ENCODE peak calls at places on chromosomes 3 and 15, in ten cellular contexts. One of them, this sample, is unnamed.

GRCh38 chr3:17755836-17756235 is 13.4 kb upstream of the TBC1D5 start:
- DNase-seq in HL-60: no peak
- DNase-seq in OCI-LY7: peak
- DNase-seq in adrenal gland: no peak
- DNase-seq in MM.1S: peak
- DNase-seq in ovary: no peak
- DNase-seq in spleen: no peak
- DNase-seq in bronchial epithelial cell: peak
- DNase-seq in AG04449: no peak
- DNase-seq in breast epithelium: no peak
- DNase-seq in this sample: no peak

GRCh38 chr3:37945407-37945802 is 45.2 kb upstream of the VILL start:
- DNase-seq in HL-60: no peak
- DNase-seq in OCI-LY7: no peak
- DNase-seq in adrenal gland: no peak
- DNase-seq in MM.1S: no peak
- DNase-seq in ovary: no peak
- DNase-seq in spleen: no peak
- DNase-seq in bronchial epithelial cell: no peak
- DNase-seq in AG04449: no peak
- DNase-seq in breast epithelium: no peak
- DNase-seq in this sample: no peak

GRCh38 chr15:89749059-89749458 is 2.0 kb downstream of the MESP1 start:
- DNase-seq in HL-60: no peak
- DNase-seq in OCI-LY7: no peak
- DNase-seq in adrenal gland: no peak
- DNase-seq in MM.1S: no peak
- DNase-seq in ovary: no peak
- DNase-seq in spleen: no peak
- DNase-seq in bronchial epithelial cell: no peak
- DNase-seq in AG04449: no peak
- DNase-seq in breast epithelium: no peak
- DNase-seq in this sample: no peak

GRCh38 chr3:31550452-31551251 is 17.9 kb downstream of the STT3B start:
- DNase-seq in HL-60: no peak
- DNase-seq in OCI-LY7: peak
- DNase-seq in adrenal gland: no peak
- DNase-seq in MM.1S: peak
- DNase-seq in ovary: no peak
- DNase-seq in spleen: no peak
- DNase-seq in bronchial epithelial cell: peak
- DNase-seq in AG04449: no peak
- DNase-seq in breast epithelium: no peak
- DNase-seq in this sample: no peak

GRCh38 chr3:156093966-156094365 is 26.4 kb upstream of the KCNAB1 start:
- DNase-seq in HL-60: no peak
- DNase-seq in OCI-LY7: no peak
- DNase-seq in adrenal gland: no peak
- DNase-seq in MM.1S: no peak
- DNase-seq in ovary: no peak
- DNase-seq in spleen: no peak
- DNase-seq in bronchial epithelial cell: no peak
- DNase-seq in AG04449: no peak
- DNase-seq in breast epithelium: no peak
- DNase-seq in this sample: no peak

GRCh38 chr3:46902188-46902631 is 24.7 kb downstream of the PTH1R start:
- DNase-seq in HL-60: no peak
- DNase-seq in OCI-LY7: no peak
- DNase-seq in adrenal gland: no peak
- DNase-seq in MM.1S: no peak
- DNase-seq in ovary: no peak
- DNase-seq in spleen: peak
- DNase-seq in bronchial epithelial cell: no peak
- DNase-seq in AG04449: no peak
- DNase-seq in breast epithelium: no peak
- DNase-seq in this sample: no peak

GRCh38 chr15:69841046-69841828 is 256.5 kb downstream of the TLE3 start:
- DNase-seq in HL-60: no peak
- DNase-seq in OCI-LY7: no peak
- DNase-seq in adrenal gland: no peak
- DNase-seq in MM.1S: no peak
- DNase-seq in ovary: no peak
- DNase-seq in spleen: no peak
- DNase-seq in bronchial epithelial cell: no peak
- DNase-seq in AG04449: no peak
- DNase-seq in breast epithelium: no peak
- DNase-seq in this sample: no peak

GRCh38 chr3:125582707-125583106 is 12.6 kb downstream of the OSBPL11 start:
- DNase-seq in HL-60: no peak
- DNase-seq in OCI-LY7: peak
- DNase-seq in adrenal gland: no peak
- DNase-seq in MM.1S: no peak
- DNase-seq in ovary: no peak
- DNase-seq in spleen: no peak
- DNase-seq in bronchial epithelial cell: no peak
- DNase-seq in AG04449: no peak
- DNase-seq in breast epithelium: no peak
- DNase-seq in this sample: no peak

GRCh38 chr15:62758126-62758951 is 284.2 kb upstream of the TPM1 start:
- DNase-seq in HL-60: no peak
- DNase-seq in OCI-LY7: no peak
- DNase-seq in adrenal gland: peak
- DNase-seq in MM.1S: no peak
- DNase-seq in ovary: no peak
- DNase-seq in spleen: no peak
- DNase-seq in bronchial epithelial cell: peak
- DNase-seq in AG04449: peak
- DNase-seq in breast epithelium: no peak
- DNase-seq in this sample: peak

GRCh38 chr3:184156522-184156955 is 1.4 kb downstream of the DVL3 start:
- DNase-seq in HL-60: no peak
- DNase-seq in OCI-LY7: no peak
- DNase-seq in adrenal gland: peak
- DNase-seq in MM.1S: no peak
- DNase-seq in ovary: peak
- DNase-seq in spleen: peak
- DNase-seq in bronchial epithelial cell: no peak
- DNase-seq in AG04449: no peak
- DNase-seq in breast epithelium: no peak
- DNase-seq in this sample: no peak

GRCh38 chr15:80152896-80153876 is at the start of gene FAH:
- DNase-seq in HL-60: peak
- DNase-seq in OCI-LY7: peak
- DNase-seq in adrenal gland: peak
- DNase-seq in MM.1S: peak
- DNase-seq in ovary: no peak
- DNase-seq in spleen: peak
- DNase-seq in bronchial epithelial cell: peak
- DNase-seq in AG04449: no peak
- DNase-seq in breast epithelium: no peak
- DNase-seq in this sample: no peak

GRCh38 chr3:63450634-63451363 is 172.7 kb downstream of the SYNPR start:
- DNase-seq in HL-60: no peak
- DNase-seq in OCI-LY7: no peak
- DNase-seq in adrenal gland: no peak
- DNase-seq in MM.1S: no peak
- DNase-seq in ovary: no peak
- DNase-seq in spleen: no peak
- DNase-seq in bronchial epithelial cell: peak
- DNase-seq in AG04449: no peak
- DNase-seq in breast epithelium: no peak
- DNase-seq in this sample: no peak

GRCh38 chr3:52118156-52118875 is 35.9 kb downstream of the POC1A start:
- DNase-seq in HL-60: no peak
- DNase-seq in OCI-LY7: no peak
- DNase-seq in adrenal gland: no peak
- DNase-seq in MM.1S: no peak
- DNase-seq in ovary: no peak
- DNase-seq in spleen: peak
- DNase-seq in bronchial epithelial cell: no peak
- DNase-seq in AG04449: no peak
- DNase-seq in breast epithelium: no peak
- DNase-seq in this sample: no peak

GRCh38 chr15:51736069-51736468 is 1.4 kb downstream of the LYSMD2 start:
- DNase-seq in HL-60: peak
- DNase-seq in OCI-LY7: no peak
- DNase-seq in adrenal gland: no peak
- DNase-seq in MM.1S: no peak
- DNase-seq in ovary: no peak
- DNase-seq in spleen: no peak
- DNase-seq in bronchial epithelial cell: peak
- DNase-seq in AG04449: no peak
- DNase-seq in breast epithelium: no peak
- DNase-seq in this sample: no peak

GRCh38 chr15:70538278-70538677 is 225.1 kb downstream of the UACA start:
- DNase-seq in HL-60: no peak
- DNase-seq in OCI-LY7: no peak
- DNase-seq in adrenal gland: no peak
- DNase-seq in MM.1S: no peak
- DNase-seq in ovary: no peak
- DNase-seq in spleen: no peak
- DNase-seq in bronchial epithelial cell: no peak
- DNase-seq in AG04449: no peak
- DNase-seq in breast epithelium: no peak
- DNase-seq in this sample: no peak

GRCh38 chr15:62187910-62188309 is 22.8 kb upstream of the C2CD4B start:
- DNase-seq in HL-60: no peak
- DNase-seq in OCI-LY7: no peak
- DNase-seq in adrenal gland: no peak
- DNase-seq in MM.1S: no peak
- DNase-seq in ovary: no peak
- DNase-seq in spleen: no peak
- DNase-seq in bronchial epithelial cell: peak
- DNase-seq in AG04449: no peak
- DNase-seq in breast epithelium: no peak
- DNase-seq in this sample: no peak

GRCh38 chr15:62979252-62979651 is 63.3 kb upstream of the TPM1 start:
- DNase-seq in HL-60: no peak
- DNase-seq in OCI-LY7: no peak
- DNase-seq in adrenal gland: no peak
- DNase-seq in MM.1S: no peak
- DNase-seq in ovary: no peak
- DNase-seq in spleen: no peak
- DNase-seq in bronchial epithelial cell: peak
- DNase-seq in AG04449: no peak
- DNase-seq in breast epithelium: no peak
- DNase-seq in this sample: no peak

GRCh38 chr3:13479332-13479581 is 849 bp upstream of the HDAC11 start:
- DNase-seq in HL-60: no peak
- DNase-seq in OCI-LY7: no peak
- DNase-seq in adrenal gland: peak
- DNase-seq in MM.1S: no peak
- DNase-seq in ovary: no peak
- DNase-seq in spleen: no peak
- DNase-seq in bronchial epithelial cell: no peak
- DNase-seq in AG04449: no peak
- DNase-seq in breast epithelium: no peak
- DNase-seq in this sample: no peak

DNA sequence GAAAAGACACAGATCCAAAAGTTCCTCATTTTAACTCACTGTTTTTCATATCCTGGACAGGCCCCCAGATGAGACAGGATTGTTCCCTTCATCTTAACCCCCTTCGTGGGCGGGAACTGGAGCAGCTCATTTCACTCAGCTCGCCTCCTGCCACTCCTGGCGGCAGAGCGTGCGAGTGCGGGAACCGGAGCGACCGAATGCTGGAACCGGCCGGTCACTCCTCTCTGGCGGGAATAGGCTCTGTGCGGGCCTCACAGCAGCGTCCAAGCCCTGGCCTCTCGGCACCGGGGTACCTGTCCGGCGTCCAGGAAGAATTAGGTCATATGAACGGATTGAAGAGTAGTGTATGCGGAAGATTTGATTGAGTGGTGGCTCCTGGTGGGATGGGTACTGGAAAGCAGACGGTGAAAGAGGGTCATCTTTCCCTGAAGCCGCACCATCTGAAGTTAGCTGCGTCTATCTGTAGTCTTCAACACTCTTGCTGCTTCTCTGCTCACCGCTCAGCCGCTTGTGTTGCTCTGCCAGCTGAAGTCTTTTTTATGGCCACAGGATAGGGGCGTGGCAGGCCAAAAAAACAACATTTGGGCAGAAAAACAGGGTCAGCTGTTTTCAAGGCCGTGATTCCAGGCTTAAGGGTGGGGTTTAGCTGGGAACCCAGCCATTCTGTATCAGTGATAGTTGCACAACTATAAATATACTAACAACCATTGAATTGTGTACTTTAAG is 42.3 kb upstream of the FXR1 start:
- DNase-seq in HL-60: no peak
- DNase-seq in OCI-LY7: no peak
- DNase-seq in adrenal gland: peak
- DNase-seq in MM.1S: no peak
- DNase-seq in ovary: peak
- DNase-seq in spleen: no peak
- DNase-seq in bronchial epithelial cell: no peak
- DNase-seq in AG04449: no peak
- DNase-seq in breast epithelium: no peak
- DNase-seq in this sample: no peak
- H3K4me3 ChIP-seq in HL-60: no peak
- H3K4me3 ChIP-seq in OCI-LY7: no peak
- H3K4me3 ChIP-seq in adrenal gland: no peak
- H3K4me3 ChIP-seq in MM.1S: no peak
- H3K4me3 ChIP-seq in ovary: peak
- H3K4me3 ChIP-seq in spleen: peak
- H3K4me3 ChIP-seq in bronchial epithelial cell: no peak
- H3K4me3 ChIP-seq in AG04449: peak
- H3K4me3 ChIP-seq in breast epithelium: peak
- H3K4me3 ChIP-seq in this sample: peak

GRCh38 chr3:123422457-123422856 is 26.4 kb downstream of the ADCY5 start:
- DNase-seq in HL-60: no peak
- DNase-seq in OCI-LY7: no peak
- DNase-seq in adrenal gland: no peak
- DNase-seq in MM.1S: no peak
- DNase-seq in ovary: no peak
- DNase-seq in spleen: no peak
- DNase-seq in bronchial epithelial cell: no peak
- DNase-seq in AG04449: no peak
- DNase-seq in breast epithelium: no peak
- DNase-seq in this sample: no peak
- TF ChIP-seq CTCF in HL-60: no peak
- TF ChIP-seq CTCF in OCI-LY7: no peak
- TF ChIP-seq CTCF in adrenal gland: no peak
- TF ChIP-seq CTCF in MM.1S: no peak
- TF ChIP-seq CTCF in ovary: no peak
- TF ChIP-seq CTCF in spleen: no peak
- TF ChIP-seq CTCF in bronchial epithelial cell: no peak
- TF ChIP-seq CTCF in AG04449: no peak
- TF ChIP-seq CTCF in breast epithelium: no peak
- TF ChIP-seq CTCF in this sample: no peak

GRCh38 chr3:152405915-152406802 is 137.4 kb downstream of the MBNL1 start:
- DNase-seq in HL-60: no peak
- DNase-seq in OCI-LY7: no peak
- DNase-seq in adrenal gland: peak
- DNase-seq in MM.1S: no peak
- DNase-seq in ovary: no peak
- DNase-seq in spleen: no peak
- DNase-seq in bronchial epithelial cell: peak
- DNase-seq in AG04449: no peak
- DNase-seq in breast epithelium: no peak
- DNase-seq in this sample: peak
- H3K4me3 ChIP-seq in HL-60: no peak
- H3K4me3 ChIP-seq in OCI-LY7: no peak
- H3K4me3 ChIP-seq in adrenal gland: no peak
- H3K4me3 ChIP-seq in MM.1S: no peak
- H3K4me3 ChIP-seq in ovary: no peak
- H3K4me3 ChIP-seq in spleen: no peak
- H3K4me3 ChIP-seq in bronchial epithelial cell: peak
- H3K4me3 ChIP-seq in AG04449: no peak
- H3K4me3 ChIP-seq in breast epithelium: no peak
- H3K4me3 ChIP-seq in this sample: no peak

GRCh38 chr15:91863621-91864255 is 10.2 kb downstream of the SLCO3A1 start:
- DNase-seq in HL-60: no peak
- DNase-seq in OCI-LY7: no peak
- DNase-seq in adrenal gland: no peak
- DNase-seq in MM.1S: no peak
- DNase-seq in ovary: no peak
- DNase-seq in spleen: no peak
- DNase-seq in bronchial epithelial cell: no peak
- DNase-seq in AG04449: no peak
- DNase-seq in breast epithelium: no peak
- DNase-seq in this sample: no peak
- TF ChIP-seq CTCF in HL-60: no peak
- TF ChIP-seq CTCF in OCI-LY7: no peak
- TF ChIP-seq CTCF in adrenal gland: no peak
- TF ChIP-seq CTCF in MM.1S: no peak
- TF ChIP-seq CTCF in ovary: no peak
- TF ChIP-seq CTCF in spleen: no peak
- TF ChIP-seq CTCF in bronchial epithelial cell: no peak
- TF ChIP-seq CTCF in AG04449: no peak
- TF ChIP-seq CTCF in breast epithelium: no peak
- TF ChIP-seq CTCF in this sample: no peak

This sample was measured in AG09309.